ENCODE peak calls at places on chromosomes 3 and 15, in four cellular contexts. One of them, this sample, is unnamed.

GRCh38 chr15:91782221-91782620 is 71.3 kb upstream of the SLCO3A1 start:
- DNase-seq in SJSA1: no peak
- DNase-seq in NCI-H774: no peak
- DNase-seq in iris pigment epithelial cell: no peak
- DNase-seq in this sample: no peak

GRCh38 chr3:16137044-16137443 is 37.4 kb upstream of the GALNT15 start:
- DNase-seq in SJSA1: no peak
- DNase-seq in NCI-H774: no peak
- DNase-seq in iris pigment epithelial cell: peak
- DNase-seq in this sample: no peak

GRCh38 chr3:126376464-126376863 is 18.2 kb upstream of the CFAP100 start:
- DNase-seq in SJSA1: no peak
- DNase-seq in NCI-H774: no peak
- DNase-seq in iris pigment epithelial cell: no peak
- DNase-seq in this sample: no peak

GRCh38 chr3:188901126-188901525 is 270.6 kb upstream of the TPRG1 start:
- DNase-seq in SJSA1: no peak
- DNase-seq in NCI-H774: no peak
- DNase-seq in iris pigment epithelial cell: peak
- DNase-seq in this sample: no peak

GRCh38 chr3:125134952-125135351 is 77.6 kb downstream of the SLC12A8 start:
- DNase-seq in SJSA1: no peak
- DNase-seq in iris pigment epithelial cell: no peak
- DNase-seq in NCI-H774: no peak
- DNase-seq in this sample: no peak

GRCh38 chr3:47482411-47482810 is 6.7 kb upstream of the SCAP start:
- DNase-seq in SJSA1: no peak
- DNase-seq in iris pigment epithelial cell: no peak
- DNase-seq in NCI-H774: no peak
- DNase-seq in this sample: no peak

GRCh38 chr3:2212211-2212610 is 113.5 kb downstream of the CNTN4 start:
- DNase-seq in NCI-H774: no peak
- DNase-seq in SJSA1: no peak
- DNase-seq in iris pigment epithelial cell: no peak
- DNase-seq in this sample: no peak

GRCh38 chr15:75109021-75109690 is 85.8 kb downstream of the PPCDC start:
- DNase-seq in NCI-H774: no peak
- DNase-seq in iris pigment epithelial cell: no peak
- DNase-seq in SJSA1: no peak
- DNase-seq in this sample: no peak

GRCh38 chr3:194130807-194131589 is 5.0 kb upstream of the HES1 start:
- DNase-seq in NCI-H774: peak
- DNase-seq in SJSA1: no peak
- DNase-seq in iris pigment epithelial cell: peak
- DNase-seq in this sample: no peak

GRCh38 chr15:52440414-52440813 is 88.3 kb downstream of the MYO5A start:
- DNase-seq in NCI-H774: no peak
- DNase-seq in iris pigment epithelial cell: peak
- DNase-seq in SJSA1: no peak
- DNase-seq in this sample: no peak

GRCh38 chr3:52301042-52301441 is 13.4 kb downstream of the GLYCTK start:
- DNase-seq in iris pigment epithelial cell: no peak
- DNase-seq in NCI-H774: no peak
- DNase-seq in SJSA1: no peak
- DNase-seq in this sample: no peak

GRCh38 chr3:188497021-188497420 is 343.1 kb downstream of the LPP start:
- DNase-seq in NCI-H774: no peak
- DNase-seq in iris pigment epithelial cell: peak
- DNase-seq in SJSA1: no peak
- DNase-seq in this sample: no peak

GRCh38 chr3:81989274-81989673 is 227.8 kb upstream of the GBE1 start:
- DNase-seq in iris pigment epithelial cell: no peak
- DNase-seq in SJSA1: no peak
- DNase-seq in NCI-H774: no peak
- DNase-seq in this sample: no peak

GRCh38 chr3:142947352-142947751 is 16.1 kb downstream of the PAQR9 start:
- DNase-seq in NCI-H774: no peak
- DNase-seq in SJSA1: no peak
- DNase-seq in iris pigment epithelial cell: no peak
- DNase-seq in this sample: no peak

GRCh38 chr15:25508369-25509002 is 69.7 kb upstream of the UBE3A start:
- DNase-seq in iris pigment epithelial cell: peak
- DNase-seq in NCI-H774: no peak
- DNase-seq in SJSA1: peak
- DNase-seq in this sample: no peak

GRCh38 chr15:42964476-42964875 is 43.9 kb upstream of the TTBK2 start:
- DNase-seq in SJSA1: no peak
- DNase-seq in NCI-H774: no peak
- DNase-seq in iris pigment epithelial cell: no peak
- DNase-seq in this sample: no peak

GRCh38 chr3:46089237-46090011 is 62.1 kb upstream of the XCR1 start:
- DNase-seq in iris pigment epithelial cell: peak
- DNase-seq in SJSA1: peak
- DNase-seq in NCI-H774: no peak
- DNase-seq in this sample: peak

GRCh38 chr15:27077790-27078189 is 106.8 kb downstream of the GABRG3 start:
- DNase-seq in iris pigment epithelial cell: no peak
- DNase-seq in NCI-H774: no peak
- DNase-seq in SJSA1: no peak
- DNase-seq in this sample: no peak

GRCh38 chr3:147773236-147773635 is 364.1 kb downstream of the ZIC1 start:
- DNase-seq in NCI-H774: no peak
- DNase-seq in iris pigment epithelial cell: no peak
- DNase-seq in SJSA1: no peak
- DNase-seq in this sample: no peak

GRCh38 chr3:184815046-184815930 is 3.3 kb downstream of the VPS8 start:
- DNase-seq in NCI-H774: no peak
- DNase-seq in SJSA1: peak
- DNase-seq in iris pigment epithelial cell: peak
- DNase-seq in this sample: no peak

GRCh38 chr15:69462493-69463181 is 10.0 kb downstream of the RPLP1 start:
- DNase-seq in iris pigment epithelial cell: peak
- DNase-seq in NCI-H774: peak
- DNase-seq in SJSA1: peak
- DNase-seq in this sample: peak

GRCh38 chr15:50275091-50275490 is 9.6 kb upstream of the HDC start:
- DNase-seq in SJSA1: no peak
- DNase-seq in NCI-H774: no peak
- DNase-seq in iris pigment epithelial cell: no peak
- DNase-seq in this sample: no peak

GRCh38 chr3:46848271-46849097 is 14.8 kb downstream of the MYL3 start:
- DNase-seq in iris pigment epithelial cell: peak
- DNase-seq in SJSA1: peak
- DNase-seq in NCI-H774: no peak
- DNase-seq in this sample: peak

GRCh38 chr3:51994530-51994929 is 1.2 kb downstream of the RPL29 start:
- DNase-seq in iris pigment epithelial cell: no peak
- DNase-seq in SJSA1: no peak
- DNase-seq in NCI-H774: no peak
- DNase-seq in this sample: no peak

GRCh38 chr3:197711973-197712707 is 24.6 kb downstream of the RUBCN start:
- DNase-seq in iris pigment epithelial cell: peak
- DNase-seq in NCI-H774: no peak
- DNase-seq in SJSA1: peak
- DNase-seq in this sample: peak